ENCODE peak calls at places on chromosomes 13 and 19, in ten cellular contexts. H is M059J; N is stimulated activated CD4-positive, alpha-beta T cell treated with anti-CD3 and anti-CD28 coated beads, Interleukin-1b, Interleukin-23, amount 100 ng/mL, for 1 hour; U is PC-3; B is stimulated activated CD8-positive, alpha-beta memory T cell treated with anti-CD3 and anti-CD28 coated beads, Interleukin-7, amount 100 ng/mL, for 1 hour; Q is SK-N-MC; R is thoracic aorta; V is fibroblast of the conjunctiva; K is mesenchymal stem cell; O is EL. M is an unnamed sample.

GRCh38 chr19:10230155-10230903 is 802 bp downstream of the S1PR2 start:
- DNase-seq in H (peak; percentile 14), N (peak; percentile 30), U (no peak), B (peak; percentile 18), Q (no peak), R (no peak), V (no peak), K (peak; percentile 56), O (peak; percentile 37), M (no peak)

GRCh38 chr19:10858204-10858828 is 10.1 kb downstream of the C19orf38 start:
- DNase-seq in H (no peak), N (no peak), U (peak; percentile 42), B (no peak), Q (no peak), R (no peak), V (no peak), K (peak; percentile 39), O (peak; percentile 47), M (no peak)

GRCh38 chr19:55304279-55304978 is 20.6 kb downstream of the BRSK1 start:
- DNase-seq in H (peak; percentile 54), N (no peak), U (peak; percentile 54), B (no peak), Q (no peak), R (no peak), V (no peak), K (no peak), O (peak; percentile 30), M (no peak)

GRCh38 chr19:55474269-55475265 is 1.9 kb upstream of the ZNF628 start:
- DNase-seq in H (peak; percentile 96), N (no peak), U (no peak), B (no peak), Q (no peak), R (no peak), V (no peak), K (no peak), O (no peak), M (no peak)

GRCh38 chr19:11457115-11457514 is 21.7 kb downstream of the PRKCSH start:
- DNase-seq in H (no peak), N (no peak), U (no peak), B (no peak), Q (no peak), R (no peak), V (no peak), K (no peak), O (no peak), M (no peak)

GRCh38 chr13:28035146-28035782 is 46.8 kb upstream of the URAD start:
- DNase-seq in H (peak; percentile 67), N (no peak), U (peak; percentile 48), B (no peak), Q (no peak), R (no peak), V (no peak), K (peak; percentile 31), O (peak; percentile 15), M (no peak)

GRCh38 chr13:44686478-44687071 is 110.4 kb upstream of the TSC22D1 start:
- DNase-seq in H (no peak), N (no peak), U (no peak), B (no peak), Q (no peak), R (no peak), V (no peak), K (no peak), O (no peak), M (no peak)

GRCh38 chr13:35857769-35858168 is 273.4 kb downstream of the DCLK1 start:
- DNase-seq in H (peak; percentile 36), N (no peak), U (no peak), B (no peak), Q (no peak), R (no peak), V (no peak), K (no peak), O (peak; percentile 66), M (no peak)

GRCh38 chr19:46546194-46546896 is 50.7 kb upstream of the PNMA8B start:
- DNase-seq in H (peak; percentile 61), N (no peak), U (peak; percentile 28), B (no peak), Q (no peak), R (no peak), V (no peak), K (peak; percentile 26), O (peak; percentile 13), M (no peak)

GRCh38 chr19:54178581-54179261 is 5.8 kb upstream of the TMC4 start:
- DNase-seq in H (no peak), N (no peak), U (peak; percentile 42), B (no peak), Q (no peak), R (no peak), V (no peak), K (no peak), O (no peak), M (no peak)

GRCh38 chr19:10335149-10336053 is 2.1 kb upstream of the RAVER1 start:
- DNase-seq in H (no peak), N (no peak), U (no peak), B (no peak), Q (no peak), R (no peak), V (no peak), K (no peak), O (no peak), M (no peak)

GRCh38 chr19:49502866-49503581 is 6.8 kb downstream of the RPS11 start:
- DNase-seq in H (peak; percentile 73), N (no peak), U (peak; percentile 83), B (no peak), Q (peak; percentile 66), R (no peak), V (peak; percentile 94), K (peak; percentile 79), O (peak; percentile 70), M (peak; percentile 22)

GRCh38 chr19:48283908-48284307 is 14.0 kb downstream of the ZNF114 start:
- DNase-seq in H (peak; percentile 75), N (no peak), U (no peak), B (no peak), Q (no peak), R (no peak), V (no peak), K (peak; percentile 76), O (peak; percentile 99), M (no peak)

GRCh38 chr13:42728507-42729180 is 52.7 kb upstream of the FAM216B start:
- DNase-seq in H (no peak), N (no peak), U (no peak), B (no peak), Q (no peak), R (no peak), V (peak; percentile 78), K (peak; percentile 41), O (no peak), M (no peak)